ENCODE peak calls at places on chromosome 15, in seven cellular contexts. One of them, this sample, is unnamed.

GRCh38 chr15:50798684-50799083 is 33.2 kb upstream of the SPPL2A start:
- DNase-seq in neuronal stem cell: no peak
- DNase-seq in mesenchymal stem cell: peak
- DNase-seq in H1: no peak
- DNase-seq in trophoblast cell: no peak
- DNase-seq in IMR-90: peak
- DNase-seq in mesendoderm: no peak
- DNase-seq in this sample: no peak

GRCh38 chr15:92332125-92332899 is 61.4 kb upstream of the ST8SIA2 start:
- DNase-seq in mesendoderm: no peak
- DNase-seq in H1: no peak
- DNase-seq in trophoblast cell: no peak
- DNase-seq in mesenchymal stem cell: no peak
- DNase-seq in IMR-90: no peak
- DNase-seq in neuronal stem cell: no peak
- DNase-seq in this sample: no peak

GRCh38 chr15:89021224-89021623 is 67.0 kb upstream of the ABHD2 start:
- DNase-seq in IMR-90: no peak
- DNase-seq in H1: no peak
- DNase-seq in mesenchymal stem cell: no peak
- DNase-seq in trophoblast cell: no peak
- DNase-seq in mesendoderm: no peak
- DNase-seq in neuronal stem cell: no peak
- DNase-seq in this sample: no peak

GRCh38 chr15:44719293-44719999 is 8.1 kb downstream of the B2M start:
- DNase-seq in neuronal stem cell: no peak
- DNase-seq in H1: no peak
- DNase-seq in mesendoderm: no peak
- DNase-seq in trophoblast cell: peak
- DNase-seq in mesenchymal stem cell: peak
- DNase-seq in IMR-90: peak
- DNase-seq in this sample: no peak

GRCh38 chr15:48392356-48392755 is 61.1 kb downstream of the DUT start:
- DNase-seq in trophoblast cell: no peak
- DNase-seq in IMR-90: no peak
- DNase-seq in mesenchymal stem cell: no peak
- DNase-seq in mesendoderm: no peak
- DNase-seq in neuronal stem cell: no peak
- DNase-seq in H1: no peak
- DNase-seq in this sample: no peak

GRCh38 chr15:44482088-44482487 is 54.7 kb downstream of the CTDSPL2 start:
- DNase-seq in trophoblast cell: no peak
- DNase-seq in mesenchymal stem cell: peak
- DNase-seq in IMR-90: peak
- DNase-seq in mesendoderm: peak
- DNase-seq in neuronal stem cell: no peak
- DNase-seq in H1: no peak
- DNase-seq in this sample: no peak

GRCh38 chr15:98899266-98900021 is 108.1 kb downstream of the PGPEP1L start:
- DNase-seq in trophoblast cell: peak
- DNase-seq in mesenchymal stem cell: peak
- DNase-seq in neuronal stem cell: no peak
- DNase-seq in IMR-90: no peak
- DNase-seq in H1: no peak
- DNase-seq in mesendoderm: peak
- DNase-seq in this sample: no peak

GRCh38 chr15:90249123-90249863 is at the start of gene TTLL13:
- DNase-seq in mesendoderm: peak
- DNase-seq in mesenchymal stem cell: peak
- DNase-seq in IMR-90: peak
- DNase-seq in trophoblast cell: peak
- DNase-seq in neuronal stem cell: peak
- DNase-seq in H1: peak
- DNase-seq in this sample: peak

GRCh38 chr15:70714575-70714974 is 48.8 kb downstream of the UACA start:
- DNase-seq in trophoblast cell: peak
- DNase-seq in mesenchymal stem cell: no peak
- DNase-seq in IMR-90: no peak
- DNase-seq in H1: no peak
- DNase-seq in mesendoderm: no peak
- DNase-seq in neuronal stem cell: no peak
- DNase-seq in this sample: no peak

GRCh38 chr15:88476635-88477038 is 9.1 kb downstream of the MRPS11 start:
- DNase-seq in H1: no peak
- DNase-seq in IMR-90: peak
- DNase-seq in trophoblast cell: peak
- DNase-seq in mesenchymal stem cell: peak
- DNase-seq in neuronal stem cell: no peak
- DNase-seq in mesendoderm: peak
- DNase-seq in this sample: peak

GRCh38 chr15:71282086-71282485 is 166.8 kb downstream of the THSD4 start:
- DNase-seq in trophoblast cell: no peak
- DNase-seq in IMR-90: peak
- DNase-seq in mesenchymal stem cell: no peak
- DNase-seq in mesendoderm: no peak
- DNase-seq in neuronal stem cell: no peak
- DNase-seq in H1: no peak
- DNase-seq in this sample: no peak

GRCh38 chr15:73956276-73957086 is 30.2 kb downstream of the LOXL1 start:
- DNase-seq in neuronal stem cell: no peak
- DNase-seq in mesendoderm: no peak
- DNase-seq in trophoblast cell: no peak
- DNase-seq in H1: no peak
- DNase-seq in IMR-90: peak
- DNase-seq in mesenchymal stem cell: peak
- DNase-seq in this sample: no peak

GRCh38 chr15:90227336-90227735 is 6.4 kb downstream of the CIB1 start:
- DNase-seq in trophoblast cell: no peak
- DNase-seq in H1: no peak
- DNase-seq in mesendoderm: no peak
- DNase-seq in neuronal stem cell: no peak
- DNase-seq in IMR-90: no peak
- DNase-seq in mesenchymal stem cell: no peak
- DNase-seq in this sample: no peak

GRCh38 chr15:48641416-48641815 is 4.1 kb downstream of the FBN1 start:
- DNase-seq in mesenchymal stem cell: peak
- DNase-seq in trophoblast cell: no peak
- DNase-seq in H1: no peak
- DNase-seq in neuronal stem cell: no peak
- DNase-seq in IMR-90: peak
- DNase-seq in mesendoderm: no peak
- DNase-seq in this sample: no peak

GRCh38 chr15:63306480-63307073 is 29.2 kb downstream of the APH1B start:
- DNase-seq in neuronal stem cell: no peak
- DNase-seq in H1: no peak
- DNase-seq in trophoblast cell: no peak
- DNase-seq in mesenchymal stem cell: no peak
- DNase-seq in mesendoderm: no peak
- DNase-seq in IMR-90: no peak
- DNase-seq in this sample: no peak

GRCh38 chr15:63107895-63108546 is 13.6 kb upstream of the LACTB start:
- DNase-seq in mesenchymal stem cell: peak
- DNase-seq in IMR-90: peak
- DNase-seq in mesendoderm: no peak
- DNase-seq in H1: no peak
- DNase-seq in trophoblast cell: no peak
- DNase-seq in neuronal stem cell: no peak
- DNase-seq in this sample: no peak

DNA sequence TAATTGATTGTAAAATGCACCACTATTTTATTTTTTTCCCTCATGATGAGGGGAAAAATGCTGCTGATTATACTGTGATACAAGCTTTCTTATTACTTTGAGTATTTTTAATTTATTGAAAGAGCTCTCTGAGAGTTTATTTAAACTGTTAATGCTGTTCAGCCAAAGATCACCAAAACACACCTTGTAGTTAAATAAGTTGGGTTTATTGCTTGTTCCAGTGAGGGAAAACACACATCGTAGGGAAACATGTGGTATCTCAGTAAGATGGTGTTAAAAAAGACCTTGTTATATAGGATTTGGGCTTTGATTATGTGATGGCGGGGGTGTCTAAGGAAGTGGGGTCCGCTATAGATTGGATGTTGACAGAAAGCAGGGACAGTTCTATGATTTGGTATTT is 11.0 kb downstream of the HACD3 start:
- DNase-seq in trophoblast cell: no peak
- DNase-seq in H1: no peak
- DNase-seq in IMR-90: no peak
- DNase-seq in mesendoderm: no peak
- DNase-seq in mesenchymal stem cell: peak
- DNase-seq in neuronal stem cell: no peak
- DNase-seq in this sample: no peak
- H2BK5ac ChIP-seq in trophoblast cell: no peak
- H2BK5ac ChIP-seq in H1: no peak
- H2BK5ac ChIP-seq in IMR-90: no peak
- H2BK5ac ChIP-seq in mesendoderm: no peak
- H2BK5ac ChIP-seq in mesenchymal stem cell: no peak
- H2BK5ac ChIP-seq in neuronal stem cell: no peak
- H2BK5ac ChIP-seq in this sample: no peak

GRCh38 chr15:85725019-85725418 is 69.7 kb downstream of the KLHL25 start:
- DNase-seq in mesendoderm: no peak
- DNase-seq in neuronal stem cell: no peak
- DNase-seq in trophoblast cell: no peak
- DNase-seq in mesenchymal stem cell: no peak
- DNase-seq in IMR-90: no peak
- DNase-seq in H1: no peak
- DNase-seq in this sample: no peak
- H2BK5ac ChIP-seq in mesendoderm: no peak
- H2BK5ac ChIP-seq in neuronal stem cell: no peak
- H2BK5ac ChIP-seq in trophoblast cell: no peak
- H2BK5ac ChIP-seq in mesenchymal stem cell: no peak
- H2BK5ac ChIP-seq in IMR-90: no peak
- H2BK5ac ChIP-seq in H1: no peak
- H2BK5ac ChIP-seq in this sample: no peak

GRCh38 chr15:59830873-59831272 is 141.8 kb upstream of the BNIP2 start:
- DNase-seq in mesenchymal stem cell: no peak
- DNase-seq in trophoblast cell: no peak
- DNase-seq in H1: no peak
- DNase-seq in IMR-90: no peak
- DNase-seq in neuronal stem cell: no peak
- DNase-seq in mesendoderm: no peak
- DNase-seq in this sample: no peak
- H2BK5ac ChIP-seq in mesenchymal stem cell: no peak
- H2BK5ac ChIP-seq in trophoblast cell: no peak
- H2BK5ac ChIP-seq in H1: no peak
- H2BK5ac ChIP-seq in IMR-90: no peak
- H2BK5ac ChIP-seq in neuronal stem cell: no peak
- H2BK5ac ChIP-seq in mesendoderm: no peak
- H2BK5ac ChIP-seq in this sample: no peak

DNA sequence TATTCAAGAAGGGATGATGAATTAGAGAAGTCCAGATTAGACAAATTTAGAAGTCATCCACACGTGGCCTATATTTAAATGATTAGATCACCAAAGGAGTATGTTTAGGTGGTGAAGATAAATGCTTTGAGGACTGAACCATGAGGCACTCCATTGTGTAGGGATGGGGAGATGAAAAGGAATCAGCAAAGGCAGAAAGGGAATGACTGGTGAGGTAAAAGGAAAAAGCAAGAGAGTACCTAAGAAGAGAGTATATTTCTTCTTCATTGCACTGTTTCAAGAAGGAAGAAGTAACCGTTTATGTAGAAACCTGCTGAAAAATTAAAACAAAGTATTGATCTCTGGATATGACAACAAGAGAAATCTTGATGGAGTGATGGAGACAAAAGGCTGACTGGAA is 40.7 kb downstream of the DENND4A start:
- DNase-seq in mesenchymal stem cell: no peak
- DNase-seq in neuronal stem cell: no peak
- DNase-seq in H1: no peak
- DNase-seq in trophoblast cell: no peak
- DNase-seq in IMR-90: no peak
- DNase-seq in mesendoderm: no peak
- DNase-seq in this sample: no peak
- H2BK5ac ChIP-seq in mesenchymal stem cell: no peak
- H2BK5ac ChIP-seq in neuronal stem cell: no peak
- H2BK5ac ChIP-seq in H1: no peak
- H2BK5ac ChIP-seq in trophoblast cell: no peak
- H2BK5ac ChIP-seq in IMR-90: no peak
- H2BK5ac ChIP-seq in mesendoderm: no peak
- H2BK5ac ChIP-seq in this sample: no peak

DNA sequence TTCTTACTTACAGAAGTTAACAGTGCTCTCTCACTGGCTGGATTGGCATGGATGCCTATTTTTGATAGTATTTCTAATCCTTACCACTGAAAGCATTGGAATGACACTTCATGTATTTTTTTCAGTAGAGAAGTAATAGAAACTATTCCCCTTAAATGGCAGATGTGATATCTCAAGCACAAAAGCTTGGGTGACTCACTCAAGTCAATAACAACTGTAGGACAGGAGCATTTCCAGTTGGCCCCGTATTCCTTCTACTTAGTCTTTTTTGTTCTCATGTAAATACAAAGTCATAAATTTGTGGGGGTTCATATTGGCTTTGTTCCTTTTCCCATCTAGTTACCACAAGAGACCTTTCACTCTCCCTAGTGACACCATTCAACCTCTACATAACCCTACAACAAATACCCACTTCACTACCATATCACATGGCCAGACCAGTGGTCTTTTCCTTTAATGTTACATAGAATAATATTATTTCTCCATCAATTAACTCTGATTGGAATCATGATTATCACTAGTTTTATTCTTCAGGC is 94.3 kb upstream of the THBS1 start:
- DNase-seq in mesenchymal stem cell: peak
- DNase-seq in IMR-90: peak
- DNase-seq in neuronal stem cell: no peak
- DNase-seq in H1: no peak
- DNase-seq in trophoblast cell: no peak
- DNase-seq in mesendoderm: no peak
- DNase-seq in this sample: no peak
- H2BK5ac ChIP-seq in mesenchymal stem cell: no peak
- H2BK5ac ChIP-seq in IMR-90: no peak
- H2BK5ac ChIP-seq in neuronal stem cell: no peak
- H2BK5ac ChIP-seq in H1: no peak
- H2BK5ac ChIP-seq in trophoblast cell: no peak
- H2BK5ac ChIP-seq in mesendoderm: no peak
- H2BK5ac ChIP-seq in this sample: no peak

GRCh38 chr15:77042245-77042644 is 28.7 kb downstream of the TSPAN3 start:
- DNase-seq in mesenchymal stem cell: no peak
- DNase-seq in trophoblast cell: no peak
- DNase-seq in IMR-90: no peak
- DNase-seq in H1: no peak
- DNase-seq in mesendoderm: no peak
- DNase-seq in neuronal stem cell: no peak
- DNase-seq in this sample: no peak

GRCh38 chr15:77039817-77040216 is 31.1 kb downstream of the TSPAN3 start:
- DNase-seq in mesendoderm: no peak
- DNase-seq in trophoblast cell: no peak
- DNase-seq in H1: no peak
- DNase-seq in IMR-90: no peak
- DNase-seq in neuronal stem cell: no peak
- DNase-seq in mesenchymal stem cell: no peak
- DNase-seq in this sample: no peak

GRCh38 chr15:77038312-77039216 is 32.3 kb downstream of the TSPAN3 start:
- DNase-seq in H1: no peak
- DNase-seq in trophoblast cell: no peak
- DNase-seq in mesendoderm: no peak
- DNase-seq in IMR-90: no peak
- DNase-seq in neuronal stem cell: no peak
- DNase-seq in mesenchymal stem cell: no peak
- DNase-seq in this sample: no peak

GRCh38 chr15:77039217-77039533 is 31.7 kb downstream of the TSPAN3 start:
- DNase-seq in neuronal stem cell: no peak
- DNase-seq in IMR-90: no peak
- DNase-seq in mesendoderm: no peak
- DNase-seq in mesenchymal stem cell: no peak
- DNase-seq in H1: no peak
- DNase-seq in trophoblast cell: no peak
- DNase-seq in this sample: no peak

GRCh38 chr15:77040673-77041072 is 30.2 kb downstream of the TSPAN3 start:
- DNase-seq in neuronal stem cell: no peak
- DNase-seq in IMR-90: peak
- DNase-seq in H1: no peak
- DNase-seq in mesendoderm: no peak
- DNase-seq in trophoblast cell: no peak
- DNase-seq in mesenchymal stem cell: no peak
- DNase-seq in this sample: no peak
- H2BK5ac ChIP-seq in neuronal stem cell: no peak
- H2BK5ac ChIP-seq in IMR-90: no peak
- H2BK5ac ChIP-seq in H1: no peak
- H2BK5ac ChIP-seq in mesendoderm: no peak
- H2BK5ac ChIP-seq in trophoblast cell: no peak
- H2BK5ac ChIP-seq in mesenchymal stem cell: no peak
- H2BK5ac ChIP-seq in this sample: no peak

This sample was measured in H9.